ENCODE peak calls at places on chromosome 22, in eight cellular contexts. F is NCI-H510A treated with DMSO at 0.1 percent for 48 hours; Q is LoVo; L is stimulated activated CD8-positive, alpha-beta memory T cell treated with anti-CD3 and anti-CD28 coated beads, Interleukin-15, amount 100 ng/mL, for 1 hour; X is HEK293T; C is lower lobe of right lung; R is NCI-H2029; P is fibroblast of mammary gland. Z is an unnamed sample.

GRCh38 chr22:50216161-50216683 is 15.4 kb downstream of the SELENOO start:
- DNase-seq in Q (no peak), F (no peak), R (no peak), X (no peak), P (no peak), L (no peak), C (peak), Z (peak)

GRCh38 chr22:39173787-39174497 is 21.5 kb upstream of the CBX7 start:
- DNase-seq in C (no peak), Q (no peak), P (no peak), R (no peak), L (no peak), F (no peak), X (no peak), Z (no peak)

GRCh38 chr22:37880668-37881440 is 25.2 kb upstream of the MICALL1 start:
- DNase-seq in C (no peak), Q (no peak), F (no peak), P (peak), X (no peak), R (no peak), L (no peak), Z (no peak)

GRCh38 chr22:41925783-41926460 is 684 bp downstream of the TNFRSF13C start:
- DNase-seq in X (peak), R (peak), Q (no peak), P (peak), L (peak), C (peak), F (no peak), Z (peak)

GRCh38 chr22:36871669-36872081 is 10.9 kb downstream of the NCF4 start:
- DNase-seq in X (no peak), F (no peak), C (no peak), L (no peak), P (no peak), R (no peak), Q (no peak), Z (no peak)

GRCh38 chr22:19976671-19977070 is 35.1 kb upstream of the TXNRD2 start:
- DNase-seq in X (no peak), C (no peak), L (no peak), Q (no peak), R (no peak), P (no peak), F (no peak), Z (no peak)

GRCh38 chr22:43860831-43861230 is 1.5 kb downstream of the SULT4A1 start:
- DNase-seq in L (no peak), P (no peak), R (no peak), C (no peak), F (no peak), X (no peak), Q (no peak), Z (peak)

GRCh38 chr22:38716271-38716670 is 10.5 kb downstream of the GTPBP1 start:
- DNase-seq in F (no peak), P (no peak), L (no peak), R (no peak), X (no peak), Q (no peak), C (no peak), Z (no peak)

GRCh38 chr22:37337204-37337943 is 55.1 kb downstream of the CYTH4 start:
- DNase-seq in L (no peak), F (no peak), P (peak), X (no peak), R (no peak), C (no peak), Q (no peak), Z (no peak)

GRCh38 chr22:23401111-23401909 is 178.8 kb downstream of the IGLL1 start:
- DNase-seq in C (no peak), L (no peak), F (no peak), X (no peak), R (no peak), Q (no peak), P (peak), Z (peak)

GRCh38 chr22:28024422-28024888 is 105.4 kb upstream of the PITPNB start:
- DNase-seq in C (no peak), Q (no peak), X (no peak), F (no peak), P (no peak), L (no peak), R (no peak), Z (peak)

GRCh38 chr22:46828323-46829139 is 66.1 kb downstream of the TBC1D22A start:
- DNase-seq in L (no peak), Q (no peak), R (peak), C (no peak), X (no peak), P (no peak), F (peak), Z (no peak)

GRCh38 chr22:31486951-31487350 is 2.7 kb downstream of the EIF4ENIF1 start:
- DNase-seq in P (no peak), X (no peak), L (no peak), F (no peak), R (no peak), C (no peak), Q (no peak), Z (no peak)

GRCh38 chr22:31124811-31125465 is 2.2 kb downstream of the INPP5J start:
- DNase-seq in F (no peak), C (no peak), L (no peak), X (no peak), Q (no peak), R (no peak), P (no peak), Z (peak)

GRCh38 chr22:41288245-41288946 is 2.4 kb upstream of the RANGAP1 start:
- DNase-seq in C (no peak), X (no peak), R (peak), P (peak), L (no peak), Q (peak), F (peak), Z (no peak)

GRCh38 chr22:46159777-46160176 is 9.5 kb downstream of the PPARA start:
- DNase-seq in R (no peak), F (no peak), L (no peak), P (no peak), C (no peak), Q (no peak), X (no peak), Z (peak)

GRCh38 chr22:48603621-48604320 is 1223.9 kb downstream of the BRD1 start:
- DNase-seq in R (no peak), X (no peak), L (no peak), Q (no peak), C (no peak), P (no peak), F (no peak), Z (no peak)

GRCh38 chr22:31947296-31947695 is 3.0 kb downstream of the YWHAH start:
- DNase-seq in F (peak), X (no peak), L (no peak), Q (no peak), R (no peak), P (peak), C (no peak), Z (no peak)

GRCh38 chr22:35835267-35835997 is 117.8 kb downstream of the APOL5 start:
- DNase-seq in Q (peak), P (peak), X (no peak), F (no peak), R (no peak), L (no peak), C (no peak), Z (no peak)

GRCh38 chr22:19291580-19292261 is at the start of gene CLTCL1:
- DNase-seq in F (peak), P (peak), C (peak), X (peak), Q (peak), L (peak), R (peak), Z (peak)

GRCh38 chr22:49689858-49690257 is 137.8 kb downstream of the BRD1 start:
- DNase-seq in R (no peak), X (no peak), F (no peak), L (no peak), C (no peak), P (no peak), Q (no peak), Z (no peak)

GRCh38 chr22:49657275-49657973 is 170.2 kb downstream of the BRD1 start:
- DNase-seq in R (no peak), X (no peak), L (peak), F (no peak), P (no peak), C (peak), Q (no peak), Z (peak)

GRCh38 chr22:17090550-17090949 is 5.8 kb downstream of the IL17RA start:
- DNase-seq in P (no peak), Q (no peak), C (no peak), L (no peak), R (no peak), F (no peak), X (no peak), Z (no peak)

GRCh38 chr22:39205344-39206021 is 39.3 kb downstream of the PDGFB start:
- DNase-seq in R (no peak), X (no peak), F (no peak), C (peak), Q (peak), L (no peak), P (peak), Z (peak)

GRCh38 chr22:45885941-45886395 is 91.0 kb downstream of the WNT7B start:
- DNase-seq in C (peak), F (no peak), L (no peak), Q (no peak), R (no peak), P (no peak), X (no peak), Z (peak)

GRCh38 chr22:29073618-29074275 is 912 bp downstream of the KREMEN1 start:
- DNase-seq in R (no peak), P (peak), Q (no peak), L (no peak), X (no peak), C (peak), F (no peak), Z (peak)

GRCh38 chr22:20511578-20512259 is 4.3 kb downstream of the MED15 start:
- DNase-seq in L (no peak), P (no peak), X (no peak), F (no peak), C (no peak), R (no peak), Q (no peak), Z (no peak)

GRCh38 chr22:39895682-39896081 is 2.1 kb upstream of the ENTHD1 start:
- DNase-seq in X (no peak), F (no peak), P (no peak), R (no peak), C (no peak), Q (no peak), L (no peak), Z (no peak)

GRCh38 chr22:44259366-44260215 is 53.2 kb downstream of the SHISAL1 start:
- DNase-seq in L (no peak), R (no peak), X (no peak), F (no peak), Q (no peak), C (no peak), P (no peak), Z (no peak)

GRCh38 chr22:50606126-50606525 is 5.5 kb downstream of the MAPK8IP2 start:
- DNase-seq in C (no peak), L (no peak), P (no peak), F (no peak), X (no peak), Q (no peak), R (no peak), Z (no peak)

GRCh38 chr22:19057539-19057938 is 64.7 kb downstream of the DGCR2 start:
- DNase-seq in R (no peak), F (no peak), Q (no peak), L (no peak), P (no peak), X (no peak), C (peak), Z (no peak)

GRCh38 chr22:47174671-47175111 is 412.2 kb downstream of the TBC1D22A start:
- DNase-seq in X (no peak), Q (no peak), C (no peak), R (no peak), F (no peak), P (no peak), L (no peak), Z (peak)

GRCh38 chr22:45428391-45429385 is 15.2 kb downstream of the RIBC2 start:
- DNase-seq in X (no peak), C (peak), Q (no peak), F (no peak), R (no peak), P (no peak), L (no peak), Z (no peak)

GRCh38 chr22:29146101-29146560 is 59.6 kb upstream of the EMID1 start:
- DNase-seq in R (no peak), X (no peak), P (no peak), F (no peak), C (no peak), Q (no peak), L (no peak), Z (no peak)

GRCh38 chr22:35587447-35587870 is 29.7 kb downstream of the MB start:
- DNase-seq in F (no peak), Q (peak), P (no peak), L (no peak), R (peak), C (peak), X (no peak), Z (peak)

GRCh38 chr22:19637405-19638281 is 76.7 kb upstream of the SEPTIN5 start:
- DNase-seq in X (no peak), F (no peak), P (no peak), Q (no peak), C (no peak), L (no peak), R (no peak), Z (peak)